ENCODE peak calls at places on chromosomes 13 and 19, in nine cellular contexts. One of them, this sample, is unnamed.
A peak's percentile ranks its signal among the peaks of the same experiment; 100 is the strongest.

GRCh38 chr19:29665826-29666633 is 769 bp downstream of the PLEKHF1 start:
- DNase-seq in SK-N-SH: peak; percentile 70
- DNase-seq in neural progenitor cell: peak; percentile 62
- DNase-seq in hepatocyte: peak; percentile 39
- DNase-seq in GM23338: peak; percentile 90
- DNase-seq in HCT116: no peak
- DNase-seq in OCI-LY7: no peak
- DNase-seq in PC-3: peak; percentile 38
- DNase-seq in MM.1S: peak; percentile 34
- DNase-seq in this sample: peak; percentile 84

GRCh38 chr13:19586904-19587634 is 25.7 kb upstream of the TPTE2 start:
- DNase-seq in SK-N-SH: peak; percentile 52
- DNase-seq in neural progenitor cell: no peak
- DNase-seq in hepatocyte: no peak
- DNase-seq in GM23338: peak; percentile 50
- DNase-seq in HCT116: no peak
- DNase-seq in OCI-LY7: peak; percentile 79
- DNase-seq in PC-3: peak; percentile 87
- DNase-seq in MM.1S: peak; percentile 74
- DNase-seq in this sample: peak; percentile 26

GRCh38 chr19:17314007-17314589 is 4.7 kb downstream of the DDA1 start:
- DNase-seq in SK-N-SH: no peak
- DNase-seq in neural progenitor cell: no peak
- DNase-seq in hepatocyte: no peak
- DNase-seq in GM23338: no peak
- DNase-seq in HCT116: no peak
- DNase-seq in OCI-LY7: no peak
- DNase-seq in PC-3: no peak
- DNase-seq in MM.1S: no peak
- DNase-seq in this sample: no peak

GRCh38 chr13:43489168-43489730 is 297.5 kb downstream of the ENOX1 start:
- DNase-seq in SK-N-SH: no peak
- DNase-seq in neural progenitor cell: no peak
- DNase-seq in hepatocyte: peak; percentile 6
- DNase-seq in GM23338: no peak
- DNase-seq in HCT116: no peak
- DNase-seq in OCI-LY7: no peak
- DNase-seq in PC-3: no peak
- DNase-seq in MM.1S: no peak
- DNase-seq in this sample: no peak

GRCh38 chr19:13872695-13873389 is 4.1 kb upstream of the NANOS3 start:
- DNase-seq in SK-N-SH: peak; percentile 43
- DNase-seq in neural progenitor cell: peak; percentile 89
- DNase-seq in hepatocyte: peak; percentile 65
- DNase-seq in GM23338: peak; percentile 95
- DNase-seq in HCT116: no peak
- DNase-seq in OCI-LY7: no peak
- DNase-seq in PC-3: no peak
- DNase-seq in MM.1S: no peak
- DNase-seq in this sample: no peak

GRCh38 chr19:45156231-45156630 is 4.6 kb downstream of the NKPD1 start:
- DNase-seq in SK-N-SH: no peak
- DNase-seq in neural progenitor cell: peak; percentile 70
- DNase-seq in hepatocyte: no peak
- DNase-seq in GM23338: peak; percentile 54
- DNase-seq in HCT116: no peak
- DNase-seq in OCI-LY7: no peak
- DNase-seq in PC-3: no peak
- DNase-seq in MM.1S: no peak
- DNase-seq in this sample: no peak

GRCh38 chr13:28531195-28531955 is 36.4 kb upstream of the FLT1 start:
- DNase-seq in SK-N-SH: peak; percentile 48
- DNase-seq in neural progenitor cell: peak; percentile 79
- DNase-seq in hepatocyte: peak; percentile 44
- DNase-seq in GM23338: peak; percentile 89
- DNase-seq in HCT116: no peak
- DNase-seq in OCI-LY7: no peak
- DNase-seq in PC-3: peak; percentile 8
- DNase-seq in MM.1S: no peak
- DNase-seq in this sample: peak; percentile 64

GRCh38 chr13:75550159-75550567 is 572 bp downstream of the UCHL3 start:
- DNase-seq in SK-N-SH: peak; percentile 50
- DNase-seq in neural progenitor cell: peak; percentile 10
- DNase-seq in hepatocyte: peak; percentile 75
- DNase-seq in GM23338: peak; percentile 23
- DNase-seq in HCT116: peak; percentile 56
- DNase-seq in OCI-LY7: peak; percentile 32
- DNase-seq in PC-3: peak; percentile 75
- DNase-seq in MM.1S: peak; percentile 22
- DNase-seq in this sample: peak; percentile 91

GRCh38 chr13:102901056-102901455 is 55.2 kb downstream of the ERCC5 start:
- DNase-seq in SK-N-SH: no peak
- DNase-seq in neural progenitor cell: no peak
- DNase-seq in hepatocyte: peak; percentile 21
- DNase-seq in GM23338: no peak
- DNase-seq in HCT116: no peak
- DNase-seq in OCI-LY7: no peak
- DNase-seq in PC-3: no peak
- DNase-seq in MM.1S: no peak
- DNase-seq in this sample: no peak

GRCh38 chr13:93794197-93794885 is 567.7 kb downstream of the GPC6 start:
- DNase-seq in SK-N-SH: no peak
- DNase-seq in neural progenitor cell: no peak
- DNase-seq in hepatocyte: no peak
- DNase-seq in GM23338: no peak
- DNase-seq in HCT116: no peak
- DNase-seq in OCI-LY7: no peak
- DNase-seq in PC-3: no peak
- DNase-seq in MM.1S: peak; percentile 69
- DNase-seq in this sample: peak; percentile 8

GRCh38 chr19:29855771-29856510 is 44.1 kb downstream of the CCNE1 start:
- DNase-seq in SK-N-SH: no peak
- DNase-seq in neural progenitor cell: no peak
- DNase-seq in hepatocyte: no peak
- DNase-seq in GM23338: no peak
- DNase-seq in HCT116: no peak
- DNase-seq in OCI-LY7: no peak
- DNase-seq in PC-3: no peak
- DNase-seq in MM.1S: no peak
- DNase-seq in this sample: no peak

GRCh38 chr13:101452519-101453485 is at the start of gene ITGBL1:
- DNase-seq in SK-N-SH: peak; percentile 38
- DNase-seq in neural progenitor cell: no peak
- DNase-seq in hepatocyte: no peak
- DNase-seq in GM23338: no peak
- DNase-seq in HCT116: no peak
- DNase-seq in OCI-LY7: no peak
- DNase-seq in PC-3: peak; percentile 41
- DNase-seq in MM.1S: peak; percentile 50
- DNase-seq in this sample: peak; percentile 76

GRCh38 chr13:42548731-42549554 is 25.0 kb upstream of the TNFSF11 start:
- DNase-seq in SK-N-SH: no peak
- DNase-seq in neural progenitor cell: no peak
- DNase-seq in hepatocyte: no peak
- DNase-seq in GM23338: no peak
- DNase-seq in HCT116: no peak
- DNase-seq in OCI-LY7: peak; percentile 6
- DNase-seq in PC-3: no peak
- DNase-seq in MM.1S: no peak
- DNase-seq in this sample: no peak

GRCh38 chr19:36041831-36042230 is 9.2 kb upstream of the CLIP3 start:
- DNase-seq in SK-N-SH: no peak
- DNase-seq in neural progenitor cell: peak; percentile 19
- DNase-seq in hepatocyte: peak; percentile 66
- DNase-seq in GM23338: peak; percentile 57
- DNase-seq in HCT116: no peak
- DNase-seq in OCI-LY7: no peak
- DNase-seq in PC-3: peak; percentile 9
- DNase-seq in MM.1S: no peak
- DNase-seq in this sample: peak; percentile 80

GRCh38 chr13:111666377-111666776 is 345.9 kb downstream of the TEX29 start:
- DNase-seq in SK-N-SH: no peak
- DNase-seq in neural progenitor cell: no peak
- DNase-seq in hepatocyte: no peak
- DNase-seq in GM23338: no peak
- DNase-seq in HCT116: no peak
- DNase-seq in OCI-LY7: no peak
- DNase-seq in PC-3: no peak
- DNase-seq in MM.1S: no peak
- DNase-seq in this sample: no peak

GRCh38 chr13:34070006-34070405 is 252.1 kb downstream of the RFC3 start:
- DNase-seq in SK-N-SH: no peak
- DNase-seq in neural progenitor cell: no peak
- DNase-seq in hepatocyte: no peak
- DNase-seq in GM23338: no peak
- DNase-seq in HCT116: no peak
- DNase-seq in OCI-LY7: no peak
- DNase-seq in PC-3: peak; percentile 47
- DNase-seq in MM.1S: no peak
- DNase-seq in this sample: peak; percentile 50

GRCh38 chr13:51282322-51282721 is 57.2 kb upstream of the SERPINE3 start:
- DNase-seq in SK-N-SH: no peak
- DNase-seq in neural progenitor cell: no peak
- DNase-seq in hepatocyte: no peak
- DNase-seq in GM23338: no peak
- DNase-seq in HCT116: no peak
- DNase-seq in OCI-LY7: no peak
- DNase-seq in PC-3: no peak
- DNase-seq in MM.1S: no peak
- DNase-seq in this sample: no peak

GRCh38 chr13:50283017-50283416 is 267.8 kb downstream of the KCNRG start:
- DNase-seq in SK-N-SH: no peak
- DNase-seq in neural progenitor cell: no peak
- DNase-seq in hepatocyte: no peak
- DNase-seq in GM23338: no peak
- DNase-seq in HCT116: no peak
- DNase-seq in OCI-LY7: no peak
- DNase-seq in PC-3: no peak
- DNase-seq in MM.1S: no peak
- DNase-seq in this sample: no peak

GRCh38 chr13:47603365-47603764 is 397.7 kb downstream of the SUCLA2 start:
- DNase-seq in SK-N-SH: no peak
- DNase-seq in neural progenitor cell: no peak
- DNase-seq in hepatocyte: no peak
- DNase-seq in GM23338: no peak
- DNase-seq in HCT116: no peak
- DNase-seq in OCI-LY7: no peak
- DNase-seq in PC-3: no peak
- DNase-seq in MM.1S: no peak
- DNase-seq in this sample: peak; percentile 34

DNA sequence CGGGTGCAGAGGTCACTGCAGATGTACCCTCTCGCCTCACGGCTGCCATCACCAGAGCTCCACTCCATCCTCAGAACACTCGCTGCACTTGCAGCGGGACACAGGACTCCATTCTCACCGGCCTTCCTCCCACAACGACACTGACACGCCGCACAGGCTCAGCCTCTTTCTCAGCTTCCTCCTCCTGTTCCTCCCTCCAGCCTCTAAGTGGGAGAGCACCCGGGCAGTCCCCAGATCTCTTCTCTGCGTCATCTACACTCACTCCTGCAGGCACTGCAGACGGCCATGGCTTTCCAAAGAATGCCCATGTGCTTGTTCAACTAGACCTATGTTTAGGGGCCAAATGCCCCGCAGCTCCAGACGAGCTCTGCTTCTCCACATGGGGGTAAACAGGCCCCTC is 14.3 kb upstream of the FKRP start:
- DNase-seq in SK-N-SH: no peak
- DNase-seq in neural progenitor cell: no peak
- DNase-seq in hepatocyte: no peak
- DNase-seq in GM23338: no peak
- DNase-seq in HCT116: no peak
- DNase-seq in OCI-LY7: no peak
- DNase-seq in PC-3: no peak
- DNase-seq in MM.1S: no peak
- DNase-seq in this sample: no peak
- TF ChIP-seq EZH2phosphoT487 in SK-N-SH: no peak
- TF ChIP-seq EZH2phosphoT487 in neural progenitor cell: no peak
- TF ChIP-seq EZH2phosphoT487 in hepatocyte: no peak
- TF ChIP-seq EZH2phosphoT487 in GM23338: no peak
- TF ChIP-seq EZH2phosphoT487 in HCT116: no peak
- TF ChIP-seq EZH2phosphoT487 in OCI-LY7: no peak
- TF ChIP-seq EZH2phosphoT487 in PC-3: no peak
- TF ChIP-seq EZH2phosphoT487 in MM.1S: no peak
- TF ChIP-seq EZH2phosphoT487 in this sample: no peak

DNA sequence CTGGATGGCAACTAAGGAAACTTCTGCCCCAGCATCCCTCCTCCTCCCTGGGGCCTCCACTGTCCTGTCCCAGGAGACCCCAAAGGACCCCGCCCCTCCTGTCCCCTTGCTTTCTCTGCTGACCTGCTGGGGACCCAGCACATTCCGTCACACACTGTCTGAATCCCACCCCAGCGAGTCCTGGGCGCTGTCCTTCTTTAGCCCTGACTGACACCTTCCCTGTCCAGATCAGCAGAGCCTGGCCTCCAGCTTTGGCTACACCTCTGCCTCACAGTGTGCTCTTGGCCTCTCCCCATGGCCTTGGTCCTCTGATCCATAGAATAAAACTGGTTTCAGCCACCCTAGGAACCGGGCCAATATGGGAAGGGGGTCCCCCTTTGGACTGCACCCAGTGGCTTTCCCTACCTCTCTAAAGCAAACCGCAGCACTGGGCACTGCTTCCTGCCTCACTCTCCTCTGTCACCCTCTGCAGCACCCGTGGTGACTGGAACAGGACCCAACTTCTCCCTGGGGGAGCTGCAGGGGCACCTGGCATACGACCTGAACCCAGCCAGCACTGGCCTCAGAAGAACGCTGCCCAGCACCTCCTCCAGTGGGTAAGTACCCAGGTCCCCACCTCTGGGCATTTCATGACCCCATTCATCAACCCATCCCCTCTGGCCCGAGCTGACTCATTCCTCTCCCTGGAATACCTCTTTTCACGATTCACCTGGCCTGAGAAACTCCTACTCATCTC is 46.4 kb downstream of the SMIM24 start:
- DNase-seq in SK-N-SH: no peak
- DNase-seq in neural progenitor cell: no peak
- DNase-seq in hepatocyte: no peak
- DNase-seq in GM23338: no peak
- DNase-seq in HCT116: no peak
- DNase-seq in OCI-LY7: no peak
- DNase-seq in PC-3: no peak
- DNase-seq in MM.1S: no peak
- DNase-seq in this sample: no peak
- H3K27ac ChIP-seq in SK-N-SH: peak overlapping the region; percentile 91
- H3K27ac ChIP-seq in neural progenitor cell: no peak overlapping the region
- H3K27ac ChIP-seq in hepatocyte: peak overlapping the region; percentile 98
- H3K27ac ChIP-seq in GM23338: no peak overlapping the region
- H3K27ac ChIP-seq in HCT116: peak overlapping the region; percentile 86
- H3K27ac ChIP-seq in OCI-LY7: no peak overlapping the region
- H3K27ac ChIP-seq in PC-3: peak overlapping the region; percentile 78
- H3K27ac ChIP-seq in MM.1S: no peak overlapping the region
- H3K27ac ChIP-seq in this sample: peak overlapping the region; percentile 75

GRCh38 chr13:79194272-79194671 is 211.8 kb downstream of the RBM26 start:
- DNase-seq in SK-N-SH: no peak
- DNase-seq in neural progenitor cell: no peak
- DNase-seq in hepatocyte: no peak
- DNase-seq in GM23338: no peak
- DNase-seq in HCT116: no peak
- DNase-seq in OCI-LY7: peak; percentile 89
- DNase-seq in PC-3: no peak
- DNase-seq in MM.1S: peak; percentile 94
- DNase-seq in this sample: no peak
- TF ChIP-seq EZH2phosphoT487 in SK-N-SH: no peak
- TF ChIP-seq EZH2phosphoT487 in neural progenitor cell: no peak
- TF ChIP-seq EZH2phosphoT487 in hepatocyte: no peak
- TF ChIP-seq EZH2phosphoT487 in GM23338: no peak
- TF ChIP-seq EZH2phosphoT487 in HCT116: no peak
- TF ChIP-seq EZH2phosphoT487 in OCI-LY7: peak; percentile 16
- TF ChIP-seq EZH2phosphoT487 in PC-3: no peak
- TF ChIP-seq EZH2phosphoT487 in MM.1S: no peak
- TF ChIP-seq EZH2phosphoT487 in this sample: no peak

GRCh38 chr19:51370230-51370629 is 1.4 kb upstream of the CLDND2 start:
- DNase-seq in SK-N-SH: no peak
- DNase-seq in neural progenitor cell: no peak
- DNase-seq in hepatocyte: no peak
- DNase-seq in GM23338: no peak
- DNase-seq in HCT116: no peak
- DNase-seq in OCI-LY7: no peak
- DNase-seq in PC-3: no peak
- DNase-seq in MM.1S: no peak
- DNase-seq in this sample: no peak
- H3K27ac ChIP-seq in SK-N-SH: no peak overlapping the region
- H3K27ac ChIP-seq in neural progenitor cell: no peak overlapping the region
- H3K27ac ChIP-seq in hepatocyte: no peak overlapping the region
- H3K27ac ChIP-seq in GM23338: no peak overlapping the region
- H3K27ac ChIP-seq in HCT116: no peak overlapping the region
- H3K27ac ChIP-seq in OCI-LY7: no peak overlapping the region
- H3K27ac ChIP-seq in PC-3: no peak overlapping the region
- H3K27ac ChIP-seq in MM.1S: no peak overlapping the region
- H3K27ac ChIP-seq in this sample: no peak overlapping the region